ENCODE peak calls at places on chromosome 18, in five cellular contexts. J is HTR-8/SVneo; W is NCI-H2029; X is activated CD4-positive, alpha-beta T cell treated with anti-CD3 and anti-CD28 coated beads for 24 hours; D is NCI-H2107. V is an unnamed sample.

GRCh38 chr18:62454527-62454926 is 68.3 kb upstream of the ZCCHC2 start:
- DNase-seq in J (no peak), D (no peak), X (no peak), W (no peak), V (no peak)

GRCh38 chr18:7064346-7064745 is 53.3 kb downstream of the LAMA1 start:
- DNase-seq in D (no peak), J (no peak), W (no peak), X (no peak), V (no peak)

GRCh38 chr18:43129946-43130523 is 14.6 kb upstream of the RIT2 start:
- DNase-seq in W (peak), J (no peak), D (no peak), X (no peak), V (no peak)

GRCh38 chr18:9475643-9476580 is 599 bp downstream of the RALBP1 start:
- DNase-seq in W (peak), D (no peak), J (peak), X (peak), V (peak)

GRCh38 chr18:73461038-73461779 is 593.4 kb upstream of the NETO1 start:
- DNase-seq in X (no peak), D (no peak), J (no peak), W (no peak), V (no peak)

GRCh38 chr18:22173928-22174301 is 4.5 kb downstream of the GATA6 start:
- DNase-seq in J (no peak), W (no peak), X (no peak), D (no peak), V (no peak)

GRCh38 chr18:75111673-75112485 is 97.1 kb downstream of the PTGR3 start:
- DNase-seq in W (no peak), D (no peak), J (no peak), X (no peak), V (no peak)

GRCh38 chr18:79442508-79443221 is 46.9 kb downstream of the NFATC1 start:
- DNase-seq in X (no peak), D (no peak), J (no peak), W (no peak), V (no peak)

GRCh38 chr18:61921621-61922235 is 28.9 kb upstream of the RNF152 start:
- DNase-seq in X (no peak), D (no peak), J (no peak), W (no peak), V (no peak)

GRCh38 chr18:61833387-61833786 is 59.4 kb downstream of the RNF152 start:
- DNase-seq in W (no peak), J (no peak), D (no peak), X (no peak), V (no peak)

GRCh38 chr18:2657788-2658458 is 2.4 kb downstream of the SMCHD1 start:
- DNase-seq in W (peak), J (peak), X (no peak), D (no peak), V (no peak)